ENCODE peak calls at places on chromosome 16, in seven cellular contexts. P is tibial artery, R is MM.1S, H is tibial nerve, U is breast epithelium, I is testis, V is H9. A is an unnamed sample.

GRCh38 chr16:58336332-58337089 is 41.7 kb upstream of the PRSS54 start:
- DNase-seq in P (peak; percentile 83), R (peak; percentile 89), H (peak; percentile 80), U (peak; percentile 60), I (peak; percentile 93), V (peak; percentile 91), A (peak; percentile 52)

GRCh38 chr16:89115216-89115949 is 21.7 kb downstream of the ACSF3 start:
- DNase-seq in P (peak; percentile 83), R (peak; percentile 83), H (peak; percentile 64), U (peak; percentile 49), I (peak; percentile 65), V (no peak), A (peak; percentile 51)

GRCh38 chr16:67190041-67190440 is at the start of gene EXOC3L1:
- DNase-seq in P (no peak), R (no peak), H (no peak), U (no peak), I (no peak), V (no peak), A (no peak)

GRCh38 chr16:4313563-4314531 is 2.0 kb upstream of the GLIS2 start:
- DNase-seq in P (no peak), R (peak; percentile 27), H (no peak), U (no peak), I (no peak), V (peak; percentile 84), A (no peak)

GRCh38 chr16:59611556-59611955 is 877.4 kb upstream of the GOT2 start:
- DNase-seq in P (no peak), R (no peak), H (no peak), U (no peak), I (no peak), V (no peak), A (no peak)

GRCh38 chr16:51657844-51658243 is 506.8 kb upstream of the SALL1 start:
- DNase-seq in P (no peak), R (no peak), H (no peak), U (no peak), I (no peak), V (no peak), A (no peak)

GRCh38 chr16:26830716-26831115 is 236.0 kb upstream of the C16orf82 start:
- DNase-seq in P (no peak), R (no peak), H (no peak), U (no peak), I (no peak), V (no peak), A (no peak)

GRCh38 chr16:66811043-66811442 is 9.7 kb upstream of the TERB1 start:
- DNase-seq in P (no peak), R (no peak), H (no peak), U (no peak), I (no peak), V (no peak), A (no peak)

GRCh38 chr16:66127459-66128362 is 238.8 kb upstream of the CDH5 start:
- DNase-seq in P (no peak), R (no peak), H (no peak), U (no peak), I (peak; percentile 38), V (peak; percentile 48), A (peak; percentile 18)

GRCh38 chr16:57838161-57838560 is 35.9 kb upstream of the KIFC3 start:
- DNase-seq in P (no peak), R (no peak), H (no peak), U (no peak), I (no peak), V (no peak), A (no peak)

GRCh38 chr16:84726670-84727467 is 27.1 kb downstream of the USP10 start:
- DNase-seq in P (no peak), R (no peak), H (no peak), U (no peak), I (no peak), V (no peak), A (no peak)
- H3K4me1 ChIP-seq in P (no peaks in the 10 kb centered on the region), R (peaks cover 5% of the 10 kb centered on the region), H (peaks cover 47% of the 10 kb centered on the region), U (peaks cover 29% of the 10 kb centered on the region), I (peaks cover 38% of the 10 kb centered on the region), V (peaks cover 13% of the 10 kb centered on the region), A (peaks cover 47% of the 10 kb centered on the region)

GRCh38 chr16:16096858-16097213 is 126.5 kb downstream of the ABCC6 start:
- DNase-seq in P (no peak), R (no peak), H (no peak), U (no peak), I (no peak), V (no peak), A (no peak)

GRCh38 chr16:16093625-16094332 is 129.5 kb downstream of the ABCC6 start:
- DNase-seq in P (no peak), R (no peak), H (no peak), U (no peak), I (no peak), V (no peak), A (no peak)

GRCh38 chr16:16099320-16099719 is 124.0 kb downstream of the ABCC6 start:
- DNase-seq in P (no peak), R (no peak), H (no peak), U (no peak), I (no peak), V (no peak), A (no peak)

GRCh38 chr16:16095646-16096045 is 127.6 kb downstream of the ABCC6 start:
- DNase-seq in P (no peak), R (no peak), H (no peak), U (no peak), I (no peak), V (no peak), A (no peak)

GRCh38 chr16:16096161-16096857 is 127.0 kb downstream of the ABCC6 start:
- DNase-seq in P (peak; percentile 92), R (no peak), H (no peak), U (peak; percentile 82), I (peak; percentile 78), V (no peak), A (no peak)
- TF ChIP-seq CTCF in P (peak; percentile 20), R (no peak), H (no peak), U (no peak), I (no peak), V (peak; percentile 57), A (no peak)

GRCh38 chr16:84739349-84740124 is 39.7 kb downstream of the USP10 start:
- DNase-seq in P (no peak), R (no peak), H (no peak), U (no peak), I (no peak), V (no peak), A (no peak)
- H3K4me1 ChIP-seq in P (no peaks in the 10 kb centered on the region), R (no peaks in the 10 kb centered on the region), H (peaks cover 30% of the 10 kb centered on the region), U (peaks cover 4% of the 10 kb centered on the region), I (no peaks in the 10 kb centered on the region), V (peaks cover 9% of the 10 kb centered on the region), A (peaks cover 46% of the 10 kb centered on the region)

GRCh38 chr16:71648921-71649320 is 22.9 kb downstream of the MARVELD3 start:
- DNase-seq in P (no peak), R (no peak), H (no peak), U (no peak), I (no peak), V (no peak), A (no peak)
- TF ChIP-seq CTCF in P (no peak), R (peak; percentile 38), H (no peak), U (no peak), I (no peak), V (peak; percentile 66), A (no peak)

GRCh38 chr16:10868089-10868488 is 8.9 kb upstream of the CIITA start:
- DNase-seq in P (no peak), R (peak; percentile 19), H (no peak), U (no peak), I (no peak), V (no peak), A (no peak)

GRCh38 chr16:10867199-10867598 is 9.8 kb upstream of the CIITA start:
- DNase-seq in P (peak; percentile 34), R (no peak), H (no peak), U (no peak), I (no peak), V (no peak), A (no peak)

GRCh38 chr16:10870137-10870776 is 6.7 kb upstream of the CIITA start:
- DNase-seq in P (no peak), R (no peak), H (no peak), U (no peak), I (no peak), V (no peak), A (no peak)

GRCh38 chr16:10870808-10871156 is 6.2 kb upstream of the CIITA start:
- DNase-seq in P (no peak), R (no peak), H (no peak), U (no peak), I (no peak), V (no peak), A (no peak)

GRCh38 chr16:10868562-10869469 is 8.2 kb upstream of the CIITA start:
- DNase-seq in P (peak; percentile 78), R (peak; percentile 59), H (no peak), U (no peak), I (peak; percentile 26), V (no peak), A (peak; percentile 45)
- H3K4me1 ChIP-seq in P (no peaks in the 10 kb centered on the region), R (peaks cover 32% of the 10 kb centered on the region), H (peaks cover 34% of the 10 kb centered on the region), U (peaks cover 5% of the 10 kb centered on the region), I (no peaks in the 10 kb centered on the region), V (no peaks in the 10 kb centered on the region), A (peaks cover 5% of the 10 kb centered on the region)

GRCh38 chr16:81405702-81406113 is 38.9 kb upstream of the CMIP start:
- DNase-seq in P (peak; percentile 29), R (no peak), H (no peak), U (peak; percentile 35), I (no peak), V (peak; percentile 69), A (no peak)
- TF ChIP-seq CTCF in P (no peak), R (no peak), H (no peak), U (no peak), I (no peak), V (peak; percentile 52), A (no peak)

GRCh38 chr16:19737306-19737975 is 19.4 kb downstream of the IQCK start:
- DNase-seq in P (no peak), R (no peak), H (no peak), U (no peak), I (no peak), V (no peak), A (no peak)
- H3K4me1 ChIP-seq in P (no peaks in the 10 kb centered on the region), R (no peaks in the 10 kb centered on the region), H (no peaks in the 10 kb centered on the region), U (no peaks in the 10 kb centered on the region), I (peaks cover 8% of the 10 kb centered on the region), V (no peaks in the 10 kb centered on the region), A (peaks cover 12% of the 10 kb centered on the region)

GRCh38 chr16:87627542-87628245 is 25.4 kb downstream of the JPH3 start:
- DNase-seq in P (no peak), R (no peak), H (no peak), U (no peak), I (no peak), V (no peak), A (no peak)
- TF ChIP-seq CTCF in P (no peak), R (no peak), H (no peak), U (no peak), I (no peak), V (no peak), A (no peak)

DNA sequence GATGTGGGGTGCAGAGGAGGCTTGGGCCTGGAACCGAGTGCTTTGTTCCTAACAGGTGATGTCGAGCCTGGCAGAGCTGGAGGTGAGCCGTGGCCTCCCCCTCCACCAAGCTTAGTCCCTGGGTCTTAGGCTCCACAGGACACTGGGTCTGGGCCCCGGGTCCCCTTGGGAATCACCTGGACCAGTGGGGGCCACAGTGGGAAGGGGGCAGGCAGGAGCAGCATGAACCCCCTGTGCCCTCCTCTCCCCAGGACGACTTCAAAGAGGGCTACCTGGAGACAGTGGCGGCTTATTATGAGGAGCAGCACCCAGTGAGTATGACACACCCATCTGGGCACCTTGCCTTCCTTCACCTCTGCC is 2.5 kb downstream of the IL32 start:
- DNase-seq in P (no peak), R (no peak), H (no peak), U (no peak), I (no peak), V (no peak), A (no peak)
- H3K4me1 ChIP-seq in P (no peaks in the 10 kb centered on the region), R (peaks cover 9% of the 10 kb centered on the region), H (peaks cover 4% of the 10 kb centered on the region), U (no peaks in the 10 kb centered on the region), I (peaks cover 13% of the 10 kb centered on the region), V (no peaks in the 10 kb centered on the region), A (peaks cover 17% of the 10 kb centered on the region)

A was measured in gastrocnemius medialis.